ENCODE peak calls at places on chromosomes 16 and 17, in four cellular contexts. N is suprapubic skin, L is sigmoid colon, A is SK-N-MC. C is an unnamed sample.

GRCh38 chr17:49523706-49524472 is 28.8 kb downstream of the NGFR start:
- DNase-seq in L (no peak), A (no peak), N (peak), C (no peak)

GRCh38 chr17:57288034-57288752 is 31.9 kb downstream of the MSI2 start:
- DNase-seq in L (no peak), A (no peak), N (no peak), C (no peak)

GRCh38 chr16:66991545-66992077 is 3.2 kb downstream of the CES4A start:
- DNase-seq in L (no peak), A (no peak), N (no peak), C (no peak)

GRCh38 chr17:30116661-30117547 is at the start of gene NSRP1:
- DNase-seq in N (peak), A (peak), L (peak), C (peak)

GRCh38 chr17:18246880-18247612 is 11.5 kb downstream of the FLII start:
- DNase-seq in L (peak), A (no peak), N (no peak), C (no peak)

GRCh38 chr17:74525781-74526288 is 5.4 kb downstream of the CD300LB start:
- DNase-seq in N (peak), A (no peak), L (no peak), C (no peak)

GRCh38 chr16:53714080-53715050 is 10.4 kb downstream of the FTO start:
- DNase-seq in N (no peak), L (no peak), A (no peak), C (no peak)

GRCh38 chr17:28524476-28525415 is 18.6 kb downstream of the FOXN1 start:
- DNase-seq in A (no peak), L (no peak), N (no peak), C (no peak)

GRCh38 chr17:80793851-80794267 is 197.8 kb upstream of the CHMP6 start:
- DNase-seq in N (no peak), L (peak), A (no peak), C (no peak)

GRCh38 chr17:69142473-69142802 is 743 bp upstream of the ABCA6 start:
- DNase-seq in N (no peak), L (no peak), A (peak), C (no peak)

GRCh38 chr16:75267631-75268264 is 16.3 kb upstream of the BCAR1 start:
- DNase-seq in A (no peak), N (no peak), L (peak), C (no peak)

GRCh38 chr16:66036775-66037715 is 329.4 kb upstream of the CDH5 start:
- DNase-seq in A (no peak), N (peak), L (no peak), C (no peak)

GRCh38 chr17:65783845-65784334 is 222.4 kb upstream of the AXIN2 start:
- DNase-seq in L (no peak), A (no peak), N (no peak), C (no peak)

GRCh38 chr16:51095890-51096626 is 55.0 kb downstream of the SALL1 start:
- DNase-seq in N (no peak), A (no peak), L (no peak), C (no peak)

GRCh38 chr16:14325921-14326401 is 254.8 kb downstream of the MRTFB start:
- DNase-seq in L (no peak), N (no peak), A (peak), C (no peak)

GRCh38 chr16:12801511-12802042 is 2.1 kb downstream of the CPPED1 start:
- DNase-seq in L (no peak), N (no peak), A (no peak), C (peak)

GRCh38 chr17:27506348-27507218 is 50.3 kb downstream of the KSR1 start:
- DNase-seq in N (no peak), A (no peak), L (no peak), C (peak)

GRCh38 chr17:75224983-75225382 is 19.5 kb downstream of the NUP85 start:
- DNase-seq in A (no peak), L (no peak), N (no peak), C (no peak)

GRCh38 chr17:69046130-69046807 is 14.5 kb downstream of the ABCA9 start:
- DNase-seq in A (no peak), L (no peak), N (no peak), C (no peak)

GRCh38 chr16:50297301-50298074 is 31.1 kb downstream of the ADCY7 start:
- DNase-seq in A (no peak), L (peak), N (peak), C (no peak)

GRCh38 chr17:30720013-30720471 is 104.5 kb downstream of the CRLF3 start:
- DNase-seq in A (no peak), L (peak), N (peak), C (no peak)

GRCh38 chr17:60165976-60166375 is 16.2 kb downstream of the CA4 start:
- DNase-seq in A (no peak), N (no peak), L (no peak), C (no peak)

GRCh38 chr17:43690624-43691316 is 29.0 kb upstream of the MEOX1 start:
- DNase-seq in L (no peak), A (no peak), N (no peak), C (no peak)

GRCh38 chr17:29369831-29370735 is 20.1 kb upstream of the TAOK1 start:
- DNase-seq in A (peak), L (peak), N (no peak), C (peak)

GRCh38 chr16:73399997-73400396 is 352.1 kb upstream of the ZFHX3 start:
- DNase-seq in N (no peak), L (no peak), A (no peak), C (no peak)

GRCh38 chr16:73404001-73404400 is 356.1 kb upstream of the ZFHX3 start:
- DNase-seq in A (no peak), N (no peak), L (no peak), C (no peak)

GRCh38 chr16:73405851-73406250 is 357.9 kb upstream of the ZFHX3 start:
- DNase-seq in N (no peak), L (no peak), A (peak), C (no peak)
- TF ChIP-seq POLR2AphosphoS5 in N (no peak), L (no peak), A (no peak), C (no peak)

GRCh38 chr16:30183236-30183960 is at the start of gene CORO1A:
- DNase-seq in N (peak), L (peak), A (peak), C (peak)
- TF ChIP-seq POLR2AphosphoS5 in N (no peak), L (peak), A (peak), C (peak)

GRCh38 chr16:89325861-89326471 is 108.5 kb downstream of the ZNF778 start:
- DNase-seq in L (peak), N (no peak), A (no peak), C (no peak)
- TF ChIP-seq POLR2AphosphoS5 in L (peak), N (no peak), A (no peak), C (no peak)

DNA sequence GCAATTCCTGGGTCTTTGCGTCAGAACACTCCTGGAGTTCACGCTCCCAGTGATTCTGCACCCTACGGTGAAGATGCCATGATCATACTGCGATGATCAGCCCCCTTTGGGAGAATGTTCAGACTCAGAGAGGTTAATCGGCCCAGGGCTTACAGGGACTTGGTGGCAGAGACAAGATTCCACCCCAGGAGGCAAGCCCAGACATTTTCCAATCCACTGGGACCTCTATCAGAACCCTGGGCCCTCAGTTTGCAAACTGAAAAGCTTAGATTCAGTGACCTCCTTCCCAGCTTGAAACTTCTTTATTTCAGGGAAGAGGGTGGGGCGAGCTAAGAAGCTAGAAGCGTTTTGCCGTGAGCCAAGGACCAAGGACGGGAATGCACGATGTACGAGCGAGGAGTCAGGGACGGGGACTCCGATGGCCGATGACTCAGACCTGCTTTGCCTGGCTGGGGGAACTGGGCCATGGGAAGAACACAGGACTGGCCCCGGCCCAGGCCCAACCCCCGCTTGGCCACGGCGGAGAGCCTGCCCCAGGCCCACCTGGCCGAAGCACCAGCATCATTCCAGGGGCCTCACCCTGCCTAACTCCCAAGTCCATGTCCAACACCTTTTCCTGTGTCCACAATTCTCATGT is 34.7 kb downstream of the SOCS3 start:
- DNase-seq in L (peak), N (no peak), A (no peak), C (no peak)
- TF ChIP-seq POLR2AphosphoS5 in L (peak), N (no peak), A (no peak), C (no peak)

GRCh38 chr17:38352245-38353083 is 820 bp downstream of the SOCS7 start:
- DNase-seq in N (no peak), L (no peak), A (no peak), C (no peak)
- TF ChIP-seq POLR2AphosphoS5 in N (no peak), L (no peak), A (no peak), C (no peak)

GRCh38 chr16:88638323-88639230 is at the start of gene IL17C:
- DNase-seq in N (no peak), L (no peak), A (no peak), C (no peak)
- TF ChIP-seq POLR2AphosphoS5 in N (no peak), L (no peak), A (no peak), C (no peak)

C was measured in GM12878.